ENCODE peak calls at places on chromosomes 13 and 19, in seven cellular contexts. B, W, U, I, G, T and Q are unnamed samples.

GRCh38 chr19:51514866-51515481 is 13.4 kb upstream of the SIGLEC12 start:
- DNase-seq in G (peak; percentile 78), I (peak; percentile 41), T (peak; percentile 28), B (peak; percentile 33), U (peak; percentile 2), W (peak; percentile 10), Q (peak; percentile 29)

GRCh38 chr19:50628551-50628950 is 11.1 kb downstream of the SYT3 start:
- DNase-seq in U (no peak), G (no peak), I (no peak), B (no peak), T (no peak), W (no peak), Q (no peak)

GRCh38 chr13:25848822-25849740 is 202.7 kb downstream of the SHISA2 start:
- DNase-seq in T (no peak), G (no peak), I (no peak), B (no peak), W (no peak), U (no peak), Q (no peak)

GRCh38 chr19:5445071-5445470 is 10.1 kb upstream of the ZNRF4 start:
- DNase-seq in U (no peak), I (no peak), T (no peak), B (no peak), W (no peak), G (no peak), Q (no peak)

GRCh38 chr13:80523134-80523533 is 182.2 kb upstream of the SPRY2 start:
- DNase-seq in G (no peak), W (no peak), B (no peak), I (no peak), U (no peak), T (no peak), Q (no peak)

GRCh38 chr19:1042689-1043511 is 3.0 kb downstream of the ABCA7 start:
- DNase-seq in I (no peak), W (no peak), G (no peak), U (no peak), T (no peak), B (no peak), Q (peak; percentile 53)

GRCh38 chr13:75489502-75490263 is 7.7 kb upstream of the TBC1D4 start:
- DNase-seq in W (peak; percentile 45), B (no peak), U (no peak), T (no peak), I (peak; percentile 46), G (peak; percentile 86), Q (peak; percentile 31)

GRCh38 chr13:110646442-110647364 is 31.4 kb downstream of the NAXD start:
- DNase-seq in B (no peak), U (no peak), W (no peak), T (no peak), I (no peak), G (no peak), Q (no peak)

GRCh38 chr19:31223805-31224534 is 125.3 kb downstream of the TSHZ3 start:
- DNase-seq in I (peak; percentile 48), U (peak; percentile 94), W (peak; percentile 85), G (peak; percentile 90), B (no peak), T (no peak), Q (no peak)

GRCh38 chr13:94327318-94327717 is 152.2 kb downstream of the DCT start:
- DNase-seq in T (no peak), W (no peak), I (no peak), B (peak; percentile 46), G (no peak), U (no peak), Q (peak; percentile 17)

GRCh38 chr19:40687525-40688016 is 2.9 kb downstream of the NUMBL start:
- DNase-seq in W (peak; percentile 42), T (no peak), G (peak; percentile 47), U (peak; percentile 52), B (no peak), I (no peak), Q (no peak)

GRCh38 chr13:44786724-44787123 is 202.5 kb downstream of the NUFIP1 start:
- DNase-seq in B (no peak), W (no peak), G (no peak), T (no peak), I (no peak), U (no peak), Q (no peak)

GRCh38 chr19:49056101-49056901 is 1.2 kb downstream of the CGB7 start:
- DNase-seq in T (peak; percentile 70), G (peak; percentile 37), B (peak; percentile 45), W (no peak), U (no peak), I (peak; percentile 58), Q (peak; percentile 84)

GRCh38 chr19:28960986-28961705 is 251.8 kb downstream of the UQCRFS1 start:
- DNase-seq in U (no peak), W (no peak), B (no peak), T (no peak), G (peak; percentile 47), I (peak; percentile 33), Q (peak; percentile 28)

GRCh38 chr13:112062619-112063308 is 4.2 kb upstream of the SOX1 start:
- DNase-seq in W (no peak), I (no peak), G (no peak), B (no peak), T (no peak), U (no peak), Q (peak; percentile 59)

GRCh38 chr13:91576590-91576989 is 178.2 kb downstream of the GPC5 start:
- DNase-seq in T (no peak), B (no peak), U (no peak), I (peak; percentile 24), W (no peak), G (no peak), Q (no peak)

GRCh38 chr19:17616961-17617806 is 61.7 kb downstream of the COLGALT1 start:
- DNase-seq in I (no peak), T (no peak), U (no peak), B (no peak), G (no peak), W (no peak), Q (peak; percentile 37)